ENCODE peak calls at places on chromosome 2, in four cellular contexts. F is substantia nigra, I is ACHN, J is HT1080. G is an unnamed sample.

GRCh38 chr2:70902067-70902442 is 33.6 kb upstream of the ATP6V1B1 start:
- DNase-seq in F (no peak), I (no peak), J (no peak), G (no peak)

GRCh38 chr2:220966636-220967035 is 605.5 kb downstream of the EPHA4 start:
- DNase-seq in F (no peak), I (peak; percentile 90), J (peak; percentile 82), G (peak; percentile 83)

GRCh38 chr2:77862120-77862519 is 339.9 kb upstream of the LRRTM4 start:
- DNase-seq in F (no peak), I (no peak), J (no peak), G (no peak)

GRCh38 chr2:132811148-132811915 is 141.3 kb upstream of the LYPD1 start:
- DNase-seq in F (no peak), I (no peak), J (no peak), G (no peak)

GRCh38 chr2:241890524-241891235 is 21.2 kb downstream of the RTP5 start:
- DNase-seq in F (no peak), I (no peak), J (no peak), G (no peak)

GRCh38 chr2:65794994-65795393 is 362.6 kb upstream of the SPRED2 start:
- DNase-seq in F (no peak), I (no peak), J (no peak), G (no peak)

GRCh38 chr2:133415210-133415876 is 152.9 kb downstream of the NCKAP5 start:
- DNase-seq in F (no peak), I (no peak), J (no peak), G (no peak)

GRCh38 chr2:10438688-10439087 is 9.4 kb downstream of the ODC1 start:
- DNase-seq in F (no peak), I (no peak), J (no peak), G (no peak)

G was measured in H4.